ENCODE peak calls at places on chromosomes 7 and 10, in seven cellular contexts. G, Z, O, N, D, E and H are unnamed samples.

GRCh38 chr10:6542999-6543430 is 37.1 kb downstream of the PRKCQ start:
- DNase-seq in G (no peak), Z (no peak), O (no peak), N (no peak), D (peak; percentile 2), E (no peak), H (peak; percentile 20)

GRCh38 chr7:12882710-12883109 is 195.3 kb downstream of the ARL4A start:
- DNase-seq in G (no peak), Z (no peak), O (no peak), N (no peak), D (no peak), E (no peak), H (no peak)

GRCh38 chr10:59524373-59524772 is 162.0 kb upstream of the FAM13C start:
- DNase-seq in G (no peak), Z (no peak), O (no peak), N (no peak), D (no peak), E (no peak), H (no peak)

GRCh38 chr10:77846718-77847311 is 79.7 kb downstream of the DLG5 start:
- DNase-seq in G (peak; percentile 95), Z (peak; percentile 86), O (peak; percentile 16), N (peak; percentile 84), D (peak; percentile 53), E (no peak), H (peak; percentile 58)

GRCh38 chr7:121519548-121520521 is 123.7 kb upstream of the FAM3C start:
- DNase-seq in G (no peak), Z (no peak), O (no peak), N (no peak), D (no peak), E (no peak), H (peak; percentile 76)

GRCh38 chr10:10213237-10213636 is 804.4 kb upstream of the CELF2 start:
- DNase-seq in G (no peak), Z (no peak), O (no peak), N (no peak), D (no peak), E (no peak), H (no peak)

GRCh38 chr10:122639801-122640200 is 59.8 kb downstream of the C10orf120 start:
- DNase-seq in G (no peak), Z (no peak), O (no peak), N (no peak), D (no peak), E (no peak), H (no peak)

GRCh38 chr7:128197586-128197985 is 43.5 kb upstream of the LEP start:
- DNase-seq in G (no peak), Z (no peak), O (no peak), N (peak; percentile 23), D (no peak), E (no peak), H (no peak)

GRCh38 chr7:45479781-45480180 is 94.4 kb upstream of the ADCY1 start:
- DNase-seq in G (no peak), Z (no peak), O (no peak), N (no peak), D (no peak), E (no peak), H (no peak)

GRCh38 chr7:47326808-47327207 is 255.1 kb downstream of the TNS3 start:
- DNase-seq in G (peak; percentile 45), Z (no peak), O (no peak), N (peak; percentile 85), D (no peak), E (no peak), H (no peak)

GRCh38 chr10:30219977-30220751 is 128.9 kb downstream of the MTPAP start:
- DNase-seq in G (no peak), Z (no peak), O (no peak), N (no peak), D (peak; percentile 34), E (no peak), H (peak; percentile 6)

GRCh38 chr10:10647331-10647730 is 370.3 kb upstream of the CELF2 start:
- DNase-seq in G (no peak), Z (no peak), O (no peak), N (no peak), D (no peak), E (no peak), H (no peak)

GRCh38 chr10:52875341-52875740 is 102.8 kb upstream of the MBL2 start:
- DNase-seq in G (no peak), Z (no peak), O (no peak), N (no peak), D (no peak), E (no peak), H (no peak)

GRCh38 chr10:52877453-52877852 is 104.9 kb upstream of the MBL2 start:
- DNase-seq in G (no peak), Z (no peak), O (no peak), N (no peak), D (no peak), E (no peak), H (no peak)

GRCh38 chr10:52870562-52870961 is 98.0 kb upstream of the MBL2 start:
- DNase-seq in G (no peak), Z (no peak), O (no peak), N (no peak), D (no peak), E (no peak), H (no peak)

GRCh38 chr10:52871191-52871843 is 98.7 kb upstream of the MBL2 start:
- DNase-seq in G (no peak), Z (no peak), O (no peak), N (peak; percentile 37), D (no peak), E (no peak), H (no peak)

GRCh38 chr10:52874541-52874940 is 102.0 kb upstream of the MBL2 start:
- DNase-seq in G (no peak), Z (no peak), O (no peak), N (no peak), D (no peak), E (no peak), H (no peak)
- TF ChIP-seq JUND in G (no peak), Z (no peak), O (no peak), N (no peak), D (no peak), E (no peak), H (no peak)

GRCh38 chr10:35217458-35217857 is 90.8 kb downstream of the CREM start:
- DNase-seq in G (no peak), Z (no peak), O (no peak), N (no peak), D (no peak), E (no peak), H (no peak)

GRCh38 chr10:35218339-35218955 is 91.8 kb downstream of the CREM start:
- DNase-seq in G (peak; percentile 77), Z (peak; percentile 43), O (peak; percentile 86), N (peak; percentile 69), D (peak; percentile 77), E (peak; percentile 59), H (peak; percentile 31)

GRCh38 chr10:35216303-35216905 is 89.8 kb downstream of the CREM start:
- DNase-seq in G (no peak), Z (no peak), O (no peak), N (no peak), D (peak; percentile 29), E (no peak), H (no peak)

GRCh38 chr10:35219906-35220890 is 93.6 kb downstream of the CREM start:
- DNase-seq in G (no peak), Z (no peak), O (no peak), N (no peak), D (peak; percentile 52), E (no peak), H (no peak)

DNA sequence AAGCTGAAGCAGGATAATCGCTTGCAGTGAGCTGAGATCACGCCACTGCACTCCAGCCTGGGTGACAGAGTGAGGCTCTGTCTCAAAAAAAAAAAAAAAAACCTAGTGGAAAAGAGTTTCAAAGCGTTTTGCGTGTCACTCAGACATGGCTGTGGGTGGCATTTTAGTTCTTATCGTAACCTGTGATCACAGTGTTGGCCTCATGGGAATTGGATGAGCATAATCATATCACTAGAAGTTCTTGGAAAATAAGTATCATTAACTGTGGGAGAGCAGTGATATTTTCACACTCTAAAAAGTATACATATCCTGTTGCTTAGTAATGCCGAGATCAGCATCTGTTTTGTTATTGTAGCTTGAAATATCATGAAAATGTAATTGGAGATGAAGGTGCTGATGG is 92.6 kb downstream of the CREM start:
- DNase-seq in G (no peak), Z (no peak), O (no peak), N (no peak), D (no peak), E (no peak), H (no peak)
- TF ChIP-seq JUND in G (no peak), Z (no peak), O (no peak), N (no peak), D (no peak), E (no peak), H (no peak)

DNA sequence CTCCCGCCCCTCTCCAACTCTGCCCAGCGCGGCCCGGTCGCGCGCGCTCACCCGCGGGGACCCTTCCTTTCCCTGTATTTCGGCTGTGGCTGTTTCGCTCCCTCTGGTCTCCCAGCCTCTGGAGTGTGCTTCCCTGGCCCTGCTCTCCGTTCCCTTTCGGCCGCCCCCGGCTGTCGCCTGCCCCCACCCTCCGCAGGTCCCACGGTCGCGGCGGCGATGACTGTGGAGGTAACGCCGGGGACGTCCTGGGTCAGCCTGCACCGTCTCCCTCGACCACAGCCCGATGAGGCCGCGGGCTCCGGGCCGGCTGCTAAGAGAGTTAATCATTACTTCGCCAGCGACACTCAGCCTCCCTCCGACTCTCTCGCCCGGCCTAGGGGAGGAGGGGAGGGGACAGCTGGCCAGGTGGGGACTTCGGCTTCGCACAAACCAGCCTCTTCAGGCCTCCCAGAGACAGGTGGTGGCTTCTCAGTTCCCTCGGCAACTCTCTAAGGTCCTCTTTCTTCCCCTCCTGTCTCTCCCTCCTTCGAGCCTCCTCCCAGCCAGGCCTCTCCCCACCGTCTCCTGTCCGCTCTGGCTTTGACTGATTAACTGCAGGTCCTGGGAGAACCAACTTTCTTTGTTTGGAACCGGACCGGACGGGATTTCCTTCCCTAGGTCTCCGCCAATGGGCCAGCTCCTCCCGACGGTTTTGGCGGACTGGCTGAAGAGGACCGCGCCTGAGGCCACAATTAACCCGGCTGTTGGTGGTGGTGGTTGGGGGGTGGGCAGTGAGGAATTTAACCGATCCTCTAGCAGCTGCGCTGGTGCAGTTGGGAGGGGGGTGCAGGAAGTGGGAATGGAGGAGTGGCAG is 5.6 kb upstream of the PAX2 start:
- DNase-seq in G (peak; percentile 77), Z (no peak), O (no peak), N (peak; percentile 53), D (peak; percentile 41), E (no peak), H (no peak)
- TF ChIP-seq JUND in G (no peak), Z (no peak), O (no peak), N (no peak), D (no peak), E (no peak), H (no peak)

DNA sequence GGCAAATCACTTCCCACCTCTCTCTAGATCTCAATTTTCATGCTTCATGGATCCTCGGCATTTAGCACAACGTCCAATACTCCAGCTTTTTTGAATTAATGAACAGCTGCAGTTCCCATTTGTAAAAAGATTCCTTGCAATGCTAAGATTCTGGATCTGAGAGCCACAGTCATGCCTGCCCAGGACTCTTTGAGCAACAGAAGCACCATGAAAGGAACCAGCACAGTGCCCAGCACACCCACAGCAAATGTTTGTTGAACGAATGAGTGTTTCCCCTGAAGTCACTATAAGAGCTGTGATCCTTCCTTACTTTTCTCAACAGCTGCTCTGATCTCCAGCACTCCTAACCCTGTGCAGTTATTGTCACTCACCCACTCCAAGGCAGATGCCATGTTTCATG is 20.7 kb upstream of the DDIT4 start:
- DNase-seq in G (no peak), Z (no peak), O (no peak), N (no peak), D (no peak), E (no peak), H (no peak)
- TF ChIP-seq JUND in G (no peak), Z (no peak), O (no peak), N (no peak), D (no peak), E (no peak), H (no peak)

GRCh38 chr7:113790025-113790424 is 128.8 kb downstream of the PPP1R3A start:
- DNase-seq in G (no peak), Z (no peak), O (no peak), N (no peak), D (no peak), E (no peak), H (no peak)
- TF ChIP-seq JUND in G (no peak), Z (no peak), O (no peak), N (no peak), D (no peak), E (no peak), H (no peak)